ENCODE peak calls at places on chromosome 7, in four cellular contexts. M is SK-N-SH, I is GM12878, N is K562. A is an unnamed sample.
A peak's percentile ranks its signal among the peaks of the same experiment; 100 is the strongest.

GRCh38 chr7:34041716-34042115 is 136.4 kb downstream of the BMPER start:
- DNase-seq in M (no peak), I (no peak), N (no peak), A (no peak)

GRCh38 chr7:47352394-47352968 is 229.4 kb downstream of the TNS3 start:
- DNase-seq in M (no peak), I (no peak), N (no peak), A (no peak)

GRCh38 chr7:21011153-21011552 is 224.5 kb upstream of the SP8 start:
- DNase-seq in M (no peak), I (no peak), N (no peak), A (no peak)

GRCh38 chr7:25924061-25924460 is 227.9 kb upstream of the NFE2L3 start:
- DNase-seq in M (no peak), I (no peak), N (no peak), A (no peak)

GRCh38 chr7:43244782-43245181 is 132.3 kb downstream of the HECW1 start:
- DNase-seq in M (no peak), I (no peak), N (no peak), A (no peak)

GRCh38 chr7:27532256-27532783 is 130.4 kb downstream of the HIBADH start:
- DNase-seq in M (no peak), I (no peak), N (no peak), A (no peak)

GRCh38 chr7:94444808-94445207 is 50.1 kb downstream of the COL1A2 start:
- DNase-seq in M (no peak), I (no peak), N (no peak), A (no peak)

GRCh38 chr7:151695856-151696555 is 176.3 kb upstream of the RHEB start:
- DNase-seq in M (no peak), I (no peak), N (no peak), A (no peak)

GRCh38 chr7:33108591-33108930 is 643 bp downstream of the RP9 start:
- DNase-seq in M (peak; percentile 42), I (no peak), N (peak; percentile 55), A (no peak)

GRCh38 chr7:144885453-144885852 is 49.6 kb upstream of the TPK1 start:
- DNase-seq in M (no peak), I (no peak), N (no peak), A (no peak)

GRCh38 chr7:154568346-154568745 is 434.6 kb downstream of the PAXIP1 start:
- DNase-seq in M (no peak), I (no peak), N (no peak), A (no peak)

GRCh38 chr7:30365626-30366025 is 81.2 kb downstream of the ZNRF2 start:
- DNase-seq in M (no peak), I (no peak), N (no peak), A (no peak)

GRCh38 chr7:151174246-151175046 is 7.0 kb upstream of the GBX1 start:
- DNase-seq in M (no peak), I (no peak), N (no peak), A (no peak)

GRCh38 chr7:37918526-37918925 is 1.9 kb upstream of the SFRP4 start:
- DNase-seq in M (no peak), I (no peak), N (no peak), A (no peak)

GRCh38 chr7:87110778-87111177 is 41.5 kb upstream of the DMTF1 start:
- DNase-seq in M (no peak), I (no peak), N (peak; percentile 72), A (peak; percentile 36)

GRCh38 chr7:86762129-86762528 is 118.4 kb downstream of the GRM3 start:
- DNase-seq in M (no peak), I (no peak), N (no peak), A (no peak)

GRCh38 chr7:134701272-134701671 is 54.6 kb downstream of the BPGM start:
- DNase-seq in M (peak; percentile 48), I (no peak), N (peak; percentile 72), A (peak; percentile 48)

GRCh38 chr7:1033546-1034145 is 10.7 kb upstream of the GPR146 start:
- DNase-seq in M (no peak), I (no peak), N (no peak), A (no peak)

GRCh38 chr7:142808802-142809583 is 38.2 kb downstream of the PRSS2 start:
- DNase-seq in M (no peak), I (peak; percentile 96), N (peak; percentile 78), A (no peak)

GRCh38 chr7:460374-461117 is 59.1 kb downstream of the PDGFA start:
- DNase-seq in M (no peak), I (no peak), N (no peak), A (peak; percentile 61)

GRCh38 chr7:86664991-86665390 is 21.3 kb downstream of the GRM3 start:
- DNase-seq in M (no peak), I (no peak), N (no peak), A (no peak)

GRCh38 chr7:149489391-149490024 is 8.1 kb downstream of the ZNF746 start:
- DNase-seq in M (peak; percentile 59), I (no peak), N (no peak), A (peak; percentile 12)

GRCh38 chr7:71343821-71344341 is 211.9 kb downstream of the GALNT17 start:
- DNase-seq in M (no peak), I (no peak), N (no peak), A (no peak)

GRCh38 chr7:149733554-149734513 is 39.6 kb downstream of the ZNF467 start:
- DNase-seq in M (no peak), I (no peak), N (no peak), A (no peak)

GRCh38 chr7:28144266-28144665 is 36.3 kb downstream of the JAZF1 start:
- DNase-seq in M (peak; percentile 70), I (no peak), N (no peak), A (no peak)

GRCh38 chr7:67825356-67825755 is 828.7 kb downstream of the TYW1 start:
- DNase-seq in M (no peak), I (no peak), N (no peak), A (no peak)

GRCh38 chr7:111892568-111892967 is 313.6 kb downstream of the DOCK4 start:
- DNase-seq in M (no peak), I (no peak), N (no peak), A (no peak)

GRCh38 chr7:82079527-82079926 is 309.7 kb upstream of the HGF start:
- DNase-seq in M (no peak), I (no peak), N (no peak), A (no peak)

GRCh38 chr7:120742370-120742769 is 115.6 kb downstream of the TSPAN12 start:
- DNase-seq in M (no peak), I (no peak), N (no peak), A (no peak)

GRCh38 chr7:1857487-1858425 is 187.7 kb downstream of the ELFN1 start:
- DNase-seq in M (no peak), I (no peak), N (no peak), A (no peak)

GRCh38 chr7:108142675-108143259 is 12.6 kb upstream of the LAMB4 start:
- DNase-seq in M (no peak), I (no peak), N (no peak), A (no peak)

GRCh38 chr7:35386816-35387429 is 133.0 kb upstream of the TBX20 start:
- DNase-seq in M (no peak), I (no peak), N (no peak), A (no peak)

GRCh38 chr7:155794196-155794595 is 18.1 kb downstream of the SHH start:
- DNase-seq in M (peak; percentile 32), I (no peak), N (no peak), A (no peak)

GRCh38 chr7:26001662-26002244 is 150.2 kb upstream of the NFE2L3 start:
- DNase-seq in M (no peak), I (no peak), N (no peak), A (peak; percentile 87)

GRCh38 chr7:155795401-155795800 is 16.9 kb downstream of the SHH start:
- DNase-seq in M (peak; percentile 39), I (no peak), N (no peak), A (no peak)

GRCh38 chr7:107703219-107703618 is 40.7 kb upstream of the CBLL1 start:
- DNase-seq in M (no peak), I (no peak), N (no peak), A (no peak)

GRCh38 chr7:122942059-122942458 is 53.4 kb downstream of the TAS2R16 start:
- DNase-seq in M (no peak), I (no peak), N (no peak), A (no peak)

GRCh38 chr7:27784399-27785053 is 44.6 kb downstream of the TAX1BP1 start:
- DNase-seq in M (peak; percentile 40), I (no peak), N (peak; percentile 71), A (peak; percentile 81)

GRCh38 chr7:137081694-137082093 is 213.2 kb downstream of the CHRM2 start:
- DNase-seq in M (peak; percentile 75), I (no peak), N (no peak), A (no peak)

GRCh38 chr7:137081276-137081675 is 212.8 kb downstream of the CHRM2 start:
- DNase-seq in M (no peak), I (no peak), N (no peak), A (no peak)

GRCh38 chr7:137080516-137081203 is 212.2 kb downstream of the CHRM2 start:
- DNase-seq in M (no peak), I (no peak), N (no peak), A (no peak)

GRCh38 chr7:137086896-137087295 is 218.4 kb downstream of the CHRM2 start:
- DNase-seq in M (no peak), I (no peak), N (no peak), A (no peak)

GRCh38 chr7:137084607-137085380 is 216.3 kb downstream of the CHRM2 start:
- DNase-seq in M (no peak), I (no peak), N (no peak), A (no peak)
- TF ChIP-seq NFIC in M (no peak), I (no peak), N (no peak), A (no peak)

GRCh38 chr7:133052826-133053225 is 29.1 kb downstream of the CHCHD3 start:
- DNase-seq in M (no peak), I (no peak), N (no peak), A (no peak)
- TF ChIP-seq NFIC in M (no peak), I (no peak), N (no peak), A (no peak)

DNA sequence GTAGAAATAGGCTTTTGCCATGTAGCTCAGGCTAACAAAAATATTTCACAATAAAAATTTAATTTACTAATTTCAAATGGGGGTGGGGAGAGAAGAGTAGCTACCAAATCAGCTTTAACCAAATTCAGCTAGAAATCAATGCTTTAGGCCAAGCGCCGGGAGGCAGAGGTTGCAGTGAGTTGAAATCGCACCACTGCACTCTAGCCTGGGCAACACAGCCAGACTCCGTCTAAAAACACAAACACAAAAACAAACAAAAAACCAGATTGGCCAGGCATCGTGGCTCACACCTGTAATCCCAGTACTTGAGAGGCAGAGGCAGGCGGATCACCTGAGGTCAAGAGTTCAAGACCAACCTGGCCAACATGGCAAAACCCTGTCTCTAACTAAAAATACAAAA is 9.4 kb downstream of the UBE2H start:
- DNase-seq in M (no peak), I (no peak), N (no peak), A (no peak)
- TF ChIP-seq NFIC in M (no peak), I (no peak), N (no peak), A (no peak)

GRCh38 chr7:45872116-45873034 is 507 bp downstream of the CCDC201 start:
- DNase-seq in M (no peak), I (no peak), N (peak; percentile 30), A (peak; percentile 57)
- TF ChIP-seq NFIC in M (no peak), I (no peak), N (no peak), A (no peak)

GRCh38 chr7:69526570-69526969 is 71.7 kb upstream of the AUTS2 start:
- DNase-seq in M (no peak), I (no peak), N (no peak), A (no peak)
- TF ChIP-seq NFIC in M (no peak), I (no peak), N (no peak), A (no peak)

A was measured in HepG2.